ENCODE peak calls at places on chromosomes 2 and 18, in eight cellular contexts. D, X, L, R, Z, M, K and N are unnamed samples.

GRCh38 chr2:216349366-216349765 is 22.9 kb downstream of the MARCHF4 start:
- DNase-seq in D (no peak), X (no peak), L (no peak), R (no peak), Z (no peak), M (no peak), K (no peak), N (no peak)

GRCh38 chr2:147358375-147358774 is 486.5 kb upstream of the ACVR2A start:
- DNase-seq in D (peak), X (no peak), L (no peak), R (no peak), Z (no peak), M (no peak), K (no peak), N (no peak)

GRCh38 chr2:41719756-41720155 is 328.1 kb upstream of the PKDCC start:
- DNase-seq in D (no peak), X (no peak), L (no peak), R (no peak), Z (no peak), M (no peak), K (no peak), N (no peak)

GRCh38 chr2:224722250-224722649 is 6.1 kb upstream of the CCDC195 start:
- DNase-seq in D (no peak), X (no peak), L (no peak), R (no peak), Z (no peak), M (no peak), K (peak), N (no peak)

GRCh38 chr2:172311921-172312345 is 115.5 kb upstream of the ITGA6 start:
- DNase-seq in D (no peak), X (no peak), L (no peak), R (peak), Z (peak), M (no peak), K (no peak), N (no peak)

GRCh38 chr2:233414777-233415570 is 60.7 kb downstream of the DGKD start:
- DNase-seq in D (peak), X (no peak), L (no peak), R (no peak), Z (no peak), M (no peak), K (no peak), N (no peak)

GRCh38 chr18:45838302-45839070 is 13.0 kb downstream of the SIGLEC15 start:
- DNase-seq in D (no peak), X (no peak), L (no peak), R (no peak), Z (peak), M (no peak), K (no peak), N (no peak)

GRCh38 chr2:167783266-167784070 is 463.9 kb downstream of the STK39 start:
- DNase-seq in D (peak), X (no peak), L (no peak), R (no peak), Z (no peak), M (no peak), K (peak), N (no peak)

GRCh38 chr2:144099746-144100438 is 420.0 kb downstream of the ZEB2 start:
- DNase-seq in D (no peak), X (no peak), L (no peak), R (no peak), Z (no peak), M (no peak), K (peak), N (no peak)

DNA sequence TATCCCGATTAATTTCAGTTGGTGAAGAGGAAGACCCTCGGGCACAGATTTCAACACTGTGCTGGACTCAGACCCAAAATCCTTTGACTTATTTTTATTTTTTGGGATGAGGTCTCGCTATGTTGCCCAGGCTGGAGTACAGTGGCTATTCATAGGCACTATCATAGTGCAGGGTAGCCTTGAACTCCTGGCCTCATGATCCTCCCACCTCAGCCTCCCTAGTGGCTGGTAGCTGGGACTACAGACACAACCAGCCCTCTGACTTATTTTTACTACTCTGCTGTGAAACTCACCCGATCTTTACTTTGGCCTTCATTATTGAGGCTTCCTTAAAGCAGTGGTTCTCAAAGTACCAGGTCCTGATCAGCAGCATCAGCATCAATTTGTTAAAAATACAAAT is 18.2 kb upstream of the ADAM17 start:
- DNase-seq in D (no peak), X (no peak), L (no peak), R (no peak), Z (no peak), M (no peak), K (no peak), N (no peak)
- TF ChIP-seq CTCF in D (no peak), X (peak), L (no peak), R (no peak), Z (no peak), M (no peak), K (no peak), N (no peak)

GRCh38 chr18:26702023-26702422 is 153.7 kb upstream of the KCTD1 start:
- DNase-seq in D (no peak), X (no peak), L (no peak), R (no peak), Z (no peak), M (no peak), K (no peak), N (no peak)
- TF ChIP-seq CTCF in D (no peak), X (no peak), L (no peak), R (no peak), Z (no peak), M (no peak), K (no peak), N (no peak)

GRCh38 chr2:1674276-1674675 is 70.0 kb downstream of the PXDN start:
- DNase-seq in D (no peak), X (no peak), L (no peak), R (no peak), Z (no peak), M (no peak), K (no peak), N (no peak)

GRCh38 chr2:1676091-1676912 is 68.0 kb downstream of the PXDN start:
- DNase-seq in D (no peak), X (no peak), L (no peak), R (no peak), Z (no peak), M (no peak), K (no peak), N (no peak)

GRCh38 chr2:1674766-1675397 is 69.4 kb downstream of the PXDN start:
- DNase-seq in D (no peak), X (no peak), L (no peak), R (no peak), Z (no peak), M (peak), K (no peak), N (no peak)

GRCh38 chr2:1676913-1677832 is 67.1 kb downstream of the PXDN start:
- DNase-seq in D (no peak), X (no peak), L (no peak), R (no peak), Z (no peak), M (no peak), K (no peak), N (no peak)

GRCh38 chr2:1675633-1676032 is 68.7 kb downstream of the PXDN start:
- DNase-seq in D (peak), X (no peak), L (peak), R (no peak), Z (no peak), M (peak), K (peak), N (no peak)
- TF ChIP-seq CTCF in D (peak), X (no peak), L (peak), R (no peak), Z (no peak), M (no peak), K (peak), N (no peak)

GRCh38 chr2:14634223-14634884 is 1.8 kb downstream of the LRATD1 start:
- DNase-seq in D (peak), X (peak), L (no peak), R (peak), Z (peak), M (peak), K (peak), N (no peak)
- TF ChIP-seq CTCF in D (peak), X (peak), L (peak), R (peak), Z (peak), M (peak), K (peak), N (no peak)